ENCODE peak calls at places on chromosomes 16 and 17, in seven cellular contexts. A, V, D, T, F, K and Z are unnamed samples. For H3K4me1, the result is how much of the 10 kb centered on the place peaks cover.

GRCh38 chr17:1764274-1764673 is 2.4 kb downstream of the SERPINF1 start:
- DNase-seq in A (peak), V (peak), D (peak), T (no peak), F (no peak), K (peak), Z (peak)

GRCh38 chr17:77391668-77392375 is 251.1 kb downstream of the SEC14L1 start:
- DNase-seq in A (peak), V (no peak), D (peak), T (no peak), F (peak), K (peak), Z (no peak)

GRCh38 chr17:8221663-8222379 is 11.4 kb upstream of the AURKB start:
- DNase-seq in A (peak), V (peak), D (peak), T (peak), F (peak), K (peak), Z (peak)

GRCh38 chr16:9670058-9670457 is 512.2 kb downstream of the GRIN2A start:
- DNase-seq in A (no peak), V (no peak), D (no peak), T (no peak), F (peak), K (no peak), Z (no peak)

GRCh38 chr16:81266680-81267095 is 28.2 kb downstream of the BCO1 start:
- DNase-seq in A (no peak), V (peak), D (no peak), T (peak), F (no peak), K (peak), Z (peak)

GRCh38 chr16:75079346-75079926 is 37.1 kb downstream of the LDHD start:
- DNase-seq in A (no peak), V (no peak), D (no peak), T (no peak), F (no peak), K (no peak), Z (peak)

GRCh38 chr16:47728229-47728628 is 267.1 kb downstream of the PHKB start:
- DNase-seq in A (no peak), V (no peak), D (no peak), T (no peak), F (no peak), K (no peak), Z (no peak)

GRCh38 chr17:8846768-8847211 is 20.7 kb downstream of the PIK3R6 start:
- DNase-seq in A (peak), V (no peak), D (no peak), T (no peak), F (peak), K (peak), Z (no peak)

GRCh38 chr17:2023692-2024571 is 1.2 kb downstream of the RTN4RL1 start:
- DNase-seq in A (peak), V (no peak), D (peak), T (peak), F (peak), K (peak), Z (no peak)

GRCh38 chr16:4392382-4393242 is 21.0 kb downstream of the VASN start:
- DNase-seq in A (no peak), V (peak), D (no peak), T (no peak), F (peak), K (peak), Z (peak)

GRCh38 chr16:5062790-5063765 is 2.7 kb downstream of the C16orf89 start:
- DNase-seq in A (no peak), V (no peak), D (no peak), T (no peak), F (no peak), K (no peak), Z (no peak)

GRCh38 chr17:39264119-39264518 is 38.4 kb upstream of the STAC2 start:
- DNase-seq in A (no peak), V (no peak), D (peak), T (no peak), F (no peak), K (no peak), Z (no peak)

GRCh38 chr17:10243905-10244844 is 45.8 kb upstream of the GAS7 start:
- DNase-seq in A (no peak), V (no peak), D (no peak), T (no peak), F (no peak), K (no peak), Z (no peak)

GRCh38 chr16:47815655-47816054 is 340.1 kb downstream of the ABCC12 start:
- DNase-seq in A (no peak), V (no peak), D (no peak), T (no peak), F (no peak), K (peak), Z (no peak)

GRCh38 chr17:11144358-11145233 is 96.4 kb upstream of the SHISA6 start:
- DNase-seq in A (peak), V (no peak), D (no peak), T (peak), F (peak), K (no peak), Z (no peak)

GRCh38 chr16:57469046-57469445 is 6.6 kb downstream of the POLR2C start:
- DNase-seq in A (no peak), V (no peak), D (no peak), T (no peak), F (no peak), K (no peak), Z (no peak)

GRCh38 chr16:29984137-29984763 is 10.6 kb downstream of the TAOK2 start:
- DNase-seq in A (no peak), V (no peak), D (no peak), T (no peak), F (no peak), K (no peak), Z (no peak)

GRCh38 chr17:82235056-82235774 is 6.4 kb downstream of the SLC16A3 start:
- DNase-seq in A (no peak), V (peak), D (peak), T (no peak), F (no peak), K (no peak), Z (peak)

DNA sequence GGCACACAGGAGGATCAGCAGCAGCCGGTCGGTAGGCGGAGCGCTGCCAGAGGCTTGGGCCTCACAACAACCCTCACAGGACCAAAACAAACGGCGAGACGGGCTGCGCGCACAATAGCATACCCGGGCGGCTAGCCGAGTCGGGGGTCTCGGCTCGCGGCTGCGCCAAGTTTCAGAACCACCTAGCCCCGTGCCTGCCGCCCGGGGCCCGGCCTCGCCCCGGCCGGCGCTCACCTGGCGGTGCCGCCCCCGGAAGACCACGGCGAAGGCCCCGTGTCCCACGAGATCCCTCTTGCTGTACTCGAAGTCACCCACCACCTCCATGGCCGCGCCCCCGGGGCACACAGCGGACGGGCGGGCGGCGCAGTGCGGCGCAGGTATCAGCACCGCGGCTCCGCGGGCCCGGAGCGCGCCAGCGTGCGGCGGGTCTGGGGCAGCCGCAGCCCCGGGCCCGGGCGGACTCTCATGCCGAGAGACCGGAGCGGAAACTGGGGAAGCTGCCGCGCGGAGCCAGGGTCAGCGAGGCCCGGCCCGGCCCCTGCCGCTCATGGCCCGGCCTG is 562 bp downstream of the ULK2 start:
- DNase-seq in A (peak), V (peak), D (peak), T (no peak), F (peak), K (peak), Z (peak)
- TF ChIP-seq CTCF in A (no peak), V (no peak), D (no peak), T (no peak), F (no peak), K (peak), Z (no peak)

GRCh38 chr17:42405963-42406495 is 17.0 kb downstream of the CAVIN1 start:
- DNase-seq in A (peak), V (peak), D (peak), T (no peak), F (peak), K (peak), Z (peak)

GRCh38 chr17:42406602-42407288 is 16.3 kb downstream of the CAVIN1 start:
- DNase-seq in A (peak), V (no peak), D (no peak), T (no peak), F (no peak), K (no peak), Z (no peak)

GRCh38 chr17:42409467-42410351 is 13.3 kb downstream of the CAVIN1 start:
- DNase-seq in A (peak), V (no peak), D (peak), T (peak), F (no peak), K (peak), Z (no peak)

GRCh38 chr17:42407289-42407836 is 15.7 kb downstream of the CAVIN1 start:
- DNase-seq in A (peak), V (peak), D (peak), T (peak), F (peak), K (peak), Z (peak)

GRCh38 chr17:42408076-42408475 is 15.0 kb downstream of the CAVIN1 start:
- DNase-seq in A (no peak), V (no peak), D (no peak), T (no peak), F (peak), K (no peak), Z (no peak)
- H3K4me1 ChIP-seq in A (under half), V (under half), D (half or more), T (half or more), F (under half), K (under half), Z (under half)

GRCh38 chr16:626787-627457 is 3.9 kb upstream of the WFIKKN1 start:
- DNase-seq in A (peak), V (no peak), D (peak), T (peak), F (no peak), K (peak), Z (no peak)
- H3K4me3 ChIP-seq in A (no peak), V (no peak), D (no peak), T (no peak), F (no peak), K (no peak), Z (no peak)

GRCh38 chr16:76456016-76456415 is 178.8 kb downstream of the CNTNAP4 start:
- DNase-seq in A (no peak), V (no peak), D (no peak), T (no peak), F (no peak), K (no peak), Z (no peak)

GRCh38 chr16:76446251-76446650 is 169.1 kb downstream of the CNTNAP4 start:
- DNase-seq in A (no peak), V (no peak), D (no peak), T (no peak), F (no peak), K (no peak), Z (no peak)

DNA sequence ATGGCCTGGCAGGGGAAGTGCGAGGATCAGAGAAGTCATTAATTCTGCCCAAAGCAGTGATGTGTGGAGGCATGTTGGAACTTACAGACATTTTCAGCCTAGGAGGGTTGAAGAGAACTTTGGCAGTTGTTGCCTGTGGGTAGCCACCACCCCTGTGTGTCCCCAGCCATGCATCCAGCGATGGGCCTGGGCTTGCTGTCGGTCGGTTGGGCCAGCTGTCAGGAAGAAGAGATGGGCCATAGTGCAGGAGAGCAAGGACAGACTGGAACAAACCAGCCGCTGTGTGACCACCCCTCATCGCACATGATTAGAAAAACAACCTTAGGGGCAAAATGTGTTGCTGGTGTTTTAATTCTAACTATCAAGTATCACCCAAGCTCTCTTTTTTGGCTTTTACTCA is 173.7 kb downstream of the CNTNAP4 start:
- DNase-seq in A (no peak), V (no peak), D (no peak), T (no peak), F (no peak), K (no peak), Z (peak)
- TF ChIP-seq CTCF in A (no peak), V (no peak), D (no peak), T (no peak), F (no peak), K (no peak), Z (no peak)

GRCh38 chr17:61402978-61403845 is 3.6 kb downstream of the TBX2 start:
- DNase-seq in A (no peak), V (peak), D (no peak), T (no peak), F (peak), K (no peak), Z (peak)
- H3K4me1 ChIP-seq in A (under half), V (under half), D (under half), T (under half), F (under half), K (under half), Z (under half)